ENCODE peak calls at places on chromosomes 2 and 18, in six cellular contexts. X, O, G, W, L and Z are unnamed samples.

GRCh38 chr18:70072678-70073077 is 125.0 kb upstream of the CD226 start:
- DNase-seq in L (no peak), W (no peak), O (no peak), G (no peak), X (peak), Z (peak)

GRCh38 chr18:31546476-31546875 is 45.2 kb upstream of the TTR start:
- DNase-seq in L (no peak), O (no peak), G (no peak), W (no peak), X (no peak), Z (no peak)

GRCh38 chr2:11405599-11406491 is 60.1 kb downstream of the E2F6 start:
- DNase-seq in G (no peak), X (peak), W (no peak), O (no peak), L (no peak), Z (no peak)

GRCh38 chr2:197571622-197572271 is 55.9 kb downstream of the MOB4 start:
- DNase-seq in L (no peak), W (no peak), O (no peak), G (no peak), X (peak), Z (no peak)

GRCh38 chr2:206614825-206615224 is 27.5 kb upstream of the FAM237A start:
- DNase-seq in O (no peak), L (no peak), W (no peak), X (no peak), G (no peak), Z (no peak)

GRCh38 chr2:38690499-38691420 is 24.8 kb downstream of the GALM start:
- DNase-seq in X (peak), L (no peak), O (no peak), W (no peak), G (no peak), Z (no peak)

GRCh38 chr2:40244251-40245010 is 207.5 kb downstream of the SLC8A1 start:
- DNase-seq in L (peak), X (peak), W (no peak), O (peak), G (no peak), Z (no peak)

GRCh38 chr2:239700946-239701345 is 300.1 kb upstream of the HDAC4 start:
- DNase-seq in L (no peak), X (no peak), W (no peak), G (no peak), O (no peak), Z (no peak)

GRCh38 chr2:211729433-211729832 is 809.2 kb downstream of the ERBB4 start:
- DNase-seq in O (no peak), G (no peak), X (no peak), L (no peak), W (no peak), Z (no peak)

GRCh38 chr18:70520867-70521266 is 232.0 kb downstream of the SOCS6 start:
- DNase-seq in G (no peak), L (no peak), W (no peak), X (no peak), O (no peak), Z (no peak)

GRCh38 chr18:35616664-35617423 is 35.3 kb downstream of the GALNT1 start:
- DNase-seq in L (no peak), W (peak), O (no peak), X (peak), G (no peak), Z (peak)

GRCh38 chr2:231181848-231182247 is 16.6 kb upstream of the ARMC9 start:
- DNase-seq in W (no peak), G (no peak), X (peak), L (no peak), O (no peak), Z (no peak)

GRCh38 chr2:37110306-37111212 is 26.2 kb downstream of the GPATCH11 start:
- DNase-seq in W (no peak), G (no peak), L (no peak), X (no peak), O (no peak), Z (no peak)

GRCh38 chr2:54041135-54041534 is 70.3 kb upstream of the PSME4 start:
- DNase-seq in X (no peak), W (no peak), L (no peak), G (no peak), O (no peak), Z (no peak)

GRCh38 chr2:240935101-240935876 is 29.2 kb downstream of the CROCC2 start:
- DNase-seq in O (no peak), W (no peak), X (no peak), L (no peak), G (peak), Z (no peak)

GRCh38 chr2:200662727-200663126 is 76.9 kb downstream of the AOX1 start:
- DNase-seq in G (no peak), O (peak), W (no peak), X (peak), L (no peak), Z (no peak)

GRCh38 chr2:17208511-17208910 is 309.7 kb downstream of the RAD51AP2 start:
- DNase-seq in O (no peak), W (no peak), X (peak), L (no peak), G (no peak), Z (no peak)

GRCh38 chr2:216535454-216535995 is 36.9 kb downstream of the RPL37A start:
- DNase-seq in G (no peak), W (no peak), X (peak), L (no peak), O (no peak), Z (no peak)

GRCh38 chr2:158984554-158985207 is 16.2 kb downstream of the TANC1 start:
- DNase-seq in L (no peak), W (no peak), G (no peak), O (no peak), X (no peak), Z (no peak)

GRCh38 chr2:166632616-166633015 is 138.6 kb upstream of the SCN7A start:
- DNase-seq in G (no peak), W (no peak), X (peak), O (no peak), L (no peak), Z (no peak)

GRCh38 chr18:22933958-22934423 is 863 bp downstream of the RBBP8 start:
- DNase-seq in O (no peak), G (no peak), W (no peak), L (no peak), X (no peak), Z (no peak)

GRCh38 chr2:237715459-237715947 is 83.1 kb upstream of the RBM44 start:
- DNase-seq in W (no peak), X (no peak), G (peak), O (no peak), L (no peak), Z (no peak)

GRCh38 chr2:106105151-106105922 is 88.8 kb downstream of the UXS1 start:
- DNase-seq in W (no peak), L (no peak), O (no peak), X (no peak), G (no peak), Z (no peak)

GRCh38 chr18:61635901-61636528 is 256.8 kb downstream of the RNF152 start:
- DNase-seq in W (peak), L (peak), O (no peak), X (peak), G (peak), Z (peak)

GRCh38 chr2:58569460-58570185 is 328.5 kb upstream of the FANCL start:
- DNase-seq in W (no peak), X (peak), G (no peak), O (no peak), L (no peak), Z (no peak)

GRCh38 chr2:175373001-175373727 is 191.7 kb upstream of the ATP5MC3 start:
- DNase-seq in X (peak), G (no peak), W (no peak), O (no peak), L (no peak), Z (no peak)

GRCh38 chr18:27860701-27861107 is 316.2 kb downstream of the CDH2 start:
- DNase-seq in L (no peak), W (no peak), X (peak), G (no peak), O (no peak), Z (no peak)

GRCh38 chr2:240468300-240469238 is 33.1 kb downstream of the GPC1 start:
- DNase-seq in L (no peak), O (no peak), X (no peak), W (no peak), G (peak), Z (no peak)

GRCh38 chr2:104889261-104890091 is 35.6 kb downstream of the POU3F3 start:
- DNase-seq in W (no peak), O (no peak), G (no peak), X (no peak), L (no peak), Z (no peak)
- H3K4me3 ChIP-seq in W (no peak), O (no peak), G (no peak), X (no peak), L (no peak), Z (no peak)

GRCh38 chr18:79727211-79727610 is 47.6 kb downstream of the CTDP1 start:
- DNase-seq in W (no peak), L (no peak), O (no peak), X (no peak), G (no peak), Z (no peak)

GRCh38 chr18:79728931-79729586 is 49.5 kb downstream of the CTDP1 start:
- DNase-seq in G (no peak), W (no peak), X (no peak), L (no peak), O (no peak), Z (no peak)

GRCh38 chr18:79725486-79725885 is 45.9 kb downstream of the CTDP1 start:
- DNase-seq in X (no peak), W (no peak), G (no peak), L (no peak), O (no peak), Z (no peak)

GRCh38 chr18:79724299-79725080 is 44.9 kb downstream of the CTDP1 start:
- DNase-seq in X (no peak), G (no peak), W (no peak), L (no peak), O (no peak), Z (peak)

GRCh38 chr18:79726721-79727120 is 47.1 kb downstream of the CTDP1 start:
- DNase-seq in G (no peak), L (no peak), O (no peak), X (no peak), W (no peak), Z (no peak)
- H3K4me3 ChIP-seq in G (no peak), L (no peak), O (no peak), X (no peak), W (no peak), Z (no peak)

GRCh38 chr2:157786663-157787363 is 89.3 kb downstream of the ACVR1 start:
- DNase-seq in O (no peak), X (no peak), L (no peak), W (no peak), G (no peak), Z (no peak)
- H3K4me3 ChIP-seq in O (no peak), X (no peak), L (no peak), W (no peak), G (no peak), Z (no peak)

GRCh38 chr2:55922488-55922887 is 1.1 kb downstream of the EFEMP1 start:
- DNase-seq in X (no peak), G (no peak), W (no peak), L (peak), O (no peak), Z (no peak)
- H3K4me3 ChIP-seq in X (peak), G (no peak), W (no peak), L (peak), O (peak), Z (peak)

GRCh38 chr2:121647396-121647795 is 1.9 kb downstream of the CLASP1 start:
- DNase-seq in L (no peak), W (no peak), X (no peak), O (no peak), G (no peak), Z (no peak)
- H3K4me3 ChIP-seq in L (no peak), W (no peak), X (peak), O (no peak), G (no peak), Z (no peak)

GRCh38 chr2:213018340-213018901 is 133.0 kb downstream of the IKZF2 start:
- DNase-seq in O (no peak), L (no peak), W (no peak), G (no peak), X (no peak), Z (no peak)

GRCh38 chr2:213020268-213020667 is 131.1 kb downstream of the IKZF2 start:
- DNase-seq in O (no peak), G (no peak), L (no peak), W (no peak), X (no peak), Z (no peak)

GRCh38 chr2:213022987-213023386 is 128.4 kb downstream of the IKZF2 start:
- DNase-seq in L (no peak), O (no peak), W (no peak), X (no peak), G (no peak), Z (no peak)

GRCh38 chr2:213019368-213019767 is 132.0 kb downstream of the IKZF2 start:
- DNase-seq in L (no peak), G (no peak), X (no peak), O (no peak), W (no peak), Z (no peak)

DNA sequence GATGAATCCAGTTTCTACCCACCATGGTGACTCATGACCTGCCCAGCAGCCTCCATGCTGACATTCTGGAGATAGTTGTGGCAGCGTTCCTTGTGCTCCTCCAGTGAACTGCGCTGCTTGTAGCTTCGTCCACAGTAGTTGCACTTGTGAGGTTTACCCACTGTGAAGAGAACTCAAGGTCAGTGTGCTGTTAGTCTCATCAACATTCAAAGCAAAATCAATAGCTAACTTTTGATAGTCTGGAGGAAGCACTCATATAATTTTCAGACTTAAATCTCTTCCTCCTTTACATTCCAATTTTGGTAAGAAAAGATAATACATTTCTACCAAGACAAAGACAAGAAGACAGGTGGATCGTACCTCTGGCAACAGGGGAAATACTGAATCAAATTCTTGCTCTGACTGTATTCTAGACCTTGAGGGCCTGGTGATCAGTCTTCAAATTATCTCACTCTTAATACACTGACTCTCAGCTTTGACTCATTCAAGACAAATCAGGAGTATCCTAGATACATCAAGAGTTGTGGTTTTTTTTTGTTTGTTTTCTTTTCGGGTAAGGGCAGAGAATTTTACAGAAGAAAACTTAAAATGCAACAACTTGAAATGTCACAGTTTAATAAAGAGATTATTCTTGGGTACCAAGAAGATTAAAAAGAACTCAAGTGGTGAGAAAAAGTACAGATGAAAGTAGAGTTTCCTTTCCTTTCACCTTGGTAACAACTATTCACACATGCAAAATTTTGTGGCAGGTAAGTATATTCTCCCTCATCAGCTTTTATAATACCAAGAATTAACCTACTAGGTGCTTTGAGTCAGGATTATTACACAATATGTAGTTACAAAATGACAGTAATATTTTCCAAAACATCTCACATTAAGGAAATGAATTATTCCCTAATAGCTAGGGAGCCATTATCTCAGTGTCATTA is 129.2 kb downstream of the IKZF2 start:
- DNase-seq in W (no peak), L (no peak), O (no peak), X (peak), G (no peak), Z (no peak)
- H3K4me3 ChIP-seq in W (no peak), L (no peak), O (no peak), X (no peak), G (no peak), Z (no peak)

DNA sequence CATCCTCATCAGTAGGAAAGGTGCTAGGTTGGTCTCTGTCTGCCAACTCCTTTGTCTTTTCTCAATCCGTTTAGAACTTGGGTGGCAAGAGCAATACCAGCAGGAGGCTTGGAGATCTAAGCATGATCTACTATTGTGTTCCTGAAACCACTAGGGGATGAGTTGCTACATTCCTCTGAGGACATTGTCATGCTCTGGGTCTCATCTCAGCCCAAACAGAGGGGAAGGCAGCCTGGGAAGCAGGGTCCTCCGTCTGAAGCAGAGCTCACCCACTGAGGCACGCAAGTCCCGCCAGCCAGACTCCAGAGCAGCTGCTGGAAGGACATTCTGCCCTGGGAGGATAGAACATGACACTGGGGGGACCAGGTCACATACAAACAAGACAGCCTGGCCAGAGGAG is 162.9 kb downstream of the MTCL1 start:
- DNase-seq in G (no peak), O (no peak), X (no peak), W (no peak), L (no peak), Z (no peak)
- H3K4me3 ChIP-seq in G (no peak), O (no peak), X (no peak), W (no peak), L (no peak), Z (no peak)